ENCODE peak calls at places on chromosomes 1 and 21, in seven cellular contexts. Z is fibroblast of lung, X is hepatocyte, R is IMR-90, C is H9, V is OCI-LY7, H is GM23338. O is an unnamed sample.

GRCh38 chr21:31536138-31536537 is 123.4 kb upstream of the SOD1 start:
- DNase-seq in Z (no peak), X (no peak), R (no peak), C (no peak), V (no peak), H (no peak), O (no peak)

GRCh38 chr1:165254376-165254775 is 102.1 kb downstream of the LMX1A start:
- DNase-seq in Z (no peak), X (no peak), R (no peak), C (no peak), V (no peak), H (no peak), O (no peak)

GRCh38 chr21:30340714-30341573 is 3.5 kb upstream of the KRTAP27-1 start:
- DNase-seq in Z (peak), X (peak), R (peak), C (peak), V (peak), H (peak), O (peak)

GRCh38 chr1:105137543-105138444 is 1388.1 kb downstream of the AMY1C start:
- DNase-seq in Z (no peak), X (peak), R (no peak), C (peak), V (peak), H (peak), O (peak)

GRCh38 chr1:101190441-101190840 is 46.4 kb upstream of the S1PR1 start:
- DNase-seq in Z (peak), X (peak), R (peak), C (no peak), V (no peak), H (no peak), O (no peak)

GRCh38 chr1:75276385-75276784 is 142.2 kb downstream of the LHX8 start:
- DNase-seq in Z (peak), X (no peak), R (no peak), C (no peak), V (no peak), H (no peak), O (no peak)

GRCh38 chr1:155801149-155801548 is 55.9 kb downstream of the GON4L start:
- DNase-seq in Z (peak), X (no peak), R (peak), C (no peak), V (no peak), H (no peak), O (no peak)

GRCh38 chr1:236472850-236473788 is 50.7 kb upstream of the LGALS8 start:
- DNase-seq in Z (no peak), X (no peak), R (no peak), C (no peak), V (no peak), H (no peak), O (no peak)

GRCh38 chr1:95582191-95582590 is 348.2 kb downstream of the RWDD3 start:
- DNase-seq in Z (no peak), X (no peak), R (no peak), C (no peak), V (no peak), H (no peak), O (no peak)

GRCh38 chr1:223531742-223532341 is 133.7 kb downstream of the CAPN8 start:
- DNase-seq in Z (peak), X (peak), R (peak), C (peak), V (peak), H (peak), O (peak)

GRCh38 chr1:25536124-25536523 is 7.3 kb upstream of the LDLRAP1 start:
- DNase-seq in Z (no peak), X (no peak), R (no peak), C (no peak), V (no peak), H (no peak), O (no peak)

GRCh38 chr1:229006121-229006870 is 264.6 kb upstream of the RAB4A start:
- DNase-seq in Z (peak), X (no peak), R (no peak), C (no peak), V (no peak), H (no peak), O (no peak)

GRCh38 chr1:209202826-209203439 is 380.6 kb upstream of the CAMK1G start:
- DNase-seq in Z (peak), X (peak), R (peak), C (no peak), V (peak), H (peak), O (peak)
- TF ChIP-seq CTCF in Z (peak), X (peak), R (peak), C (peak), V (peak), H (peak), O (peak)

GRCh38 chr1:231872461-231872910 is 245.9 kb downstream of the DISC1 start:
- DNase-seq in Z (peak), X (no peak), R (peak), C (no peak), V (no peak), H (no peak), O (no peak)
- H2AFZ ChIP-seq in Z (no peak), X (no peak), R (no peak), C (no peak), V (no peak), H (no peak), O (no peak)

GRCh38 chr1:145729661-145730436 is 10.6 kb downstream of the CD160 start:
- DNase-seq in Z (no peak), X (no peak), R (no peak), C (no peak), V (no peak), H (no peak), O (no peak)
- TF ChIP-seq CTCF in Z (no peak), X (no peak), R (no peak), C (no peak), V (no peak), H (no peak), O (no peak)

DNA sequence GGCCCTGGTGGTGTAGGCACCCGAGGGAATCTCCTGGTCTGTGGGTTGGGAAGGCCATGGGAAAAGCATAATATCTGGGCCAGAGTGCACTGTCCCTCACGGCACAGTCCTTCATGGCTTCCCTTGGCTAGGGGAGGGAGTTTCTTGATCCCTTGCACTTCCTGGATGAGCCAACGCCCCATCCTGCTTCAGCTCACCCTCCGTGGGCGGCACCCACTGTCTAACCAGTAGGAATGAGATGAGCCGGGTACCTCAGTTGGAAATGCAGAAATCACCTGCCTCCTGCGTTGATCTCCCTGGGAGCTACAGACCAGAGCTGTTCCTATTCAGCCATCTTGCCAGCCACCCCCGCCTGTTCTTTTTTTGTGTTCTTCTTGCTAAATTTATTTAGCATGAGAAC is 134.4 kb downstream of the LEPR start:
- DNase-seq in Z (no peak), X (no peak), R (no peak), C (no peak), V (no peak), H (no peak), O (no peak)
- H2AFZ ChIP-seq in Z (no peak), X (no peak), R (no peak), C (no peak), V (no peak), H (no peak), O (no peak)

GRCh38 chr1:170126691-170127090 is 19.1 kb upstream of the NTMT2 start:
- DNase-seq in Z (peak), X (peak), R (peak), C (peak), V (no peak), H (peak), O (no peak)
- TF ChIP-seq CTCF in Z (peak), X (no peak), R (peak), C (peak), V (no peak), H (no peak), O (no peak)

GRCh38 chr1:183234660-183235476 is 48.8 kb downstream of the LAMC2 start:
- DNase-seq in Z (peak), X (peak), R (peak), C (peak), V (peak), H (peak), O (peak)
- H2AFZ ChIP-seq in Z (peak), X (peak), R (peak), C (peak), V (no peak), H (peak), O (no peak)

GRCh38 chr1:156860113-156860638 is 489 bp upstream of the NTRK1 start:
- DNase-seq in Z (peak), X (peak), R (peak), C (peak), V (peak), H (peak), O (peak)

GRCh38 chr1:156860639-156861423 is at the start of gene NTRK1:
- DNase-seq in Z (peak), X (peak), R (no peak), C (peak), V (peak), H (peak), O (peak)

GRCh38 chr1:156864796-156865195 is 4.1 kb downstream of the NTRK1 start:
- DNase-seq in Z (no peak), X (no peak), R (no peak), C (no peak), V (no peak), H (no peak), O (no peak)

GRCh38 chr1:156865258-156865657 is 4.6 kb downstream of the NTRK1 start:
- DNase-seq in Z (no peak), X (no peak), R (no peak), C (no peak), V (no peak), H (no peak), O (no peak)

DNA sequence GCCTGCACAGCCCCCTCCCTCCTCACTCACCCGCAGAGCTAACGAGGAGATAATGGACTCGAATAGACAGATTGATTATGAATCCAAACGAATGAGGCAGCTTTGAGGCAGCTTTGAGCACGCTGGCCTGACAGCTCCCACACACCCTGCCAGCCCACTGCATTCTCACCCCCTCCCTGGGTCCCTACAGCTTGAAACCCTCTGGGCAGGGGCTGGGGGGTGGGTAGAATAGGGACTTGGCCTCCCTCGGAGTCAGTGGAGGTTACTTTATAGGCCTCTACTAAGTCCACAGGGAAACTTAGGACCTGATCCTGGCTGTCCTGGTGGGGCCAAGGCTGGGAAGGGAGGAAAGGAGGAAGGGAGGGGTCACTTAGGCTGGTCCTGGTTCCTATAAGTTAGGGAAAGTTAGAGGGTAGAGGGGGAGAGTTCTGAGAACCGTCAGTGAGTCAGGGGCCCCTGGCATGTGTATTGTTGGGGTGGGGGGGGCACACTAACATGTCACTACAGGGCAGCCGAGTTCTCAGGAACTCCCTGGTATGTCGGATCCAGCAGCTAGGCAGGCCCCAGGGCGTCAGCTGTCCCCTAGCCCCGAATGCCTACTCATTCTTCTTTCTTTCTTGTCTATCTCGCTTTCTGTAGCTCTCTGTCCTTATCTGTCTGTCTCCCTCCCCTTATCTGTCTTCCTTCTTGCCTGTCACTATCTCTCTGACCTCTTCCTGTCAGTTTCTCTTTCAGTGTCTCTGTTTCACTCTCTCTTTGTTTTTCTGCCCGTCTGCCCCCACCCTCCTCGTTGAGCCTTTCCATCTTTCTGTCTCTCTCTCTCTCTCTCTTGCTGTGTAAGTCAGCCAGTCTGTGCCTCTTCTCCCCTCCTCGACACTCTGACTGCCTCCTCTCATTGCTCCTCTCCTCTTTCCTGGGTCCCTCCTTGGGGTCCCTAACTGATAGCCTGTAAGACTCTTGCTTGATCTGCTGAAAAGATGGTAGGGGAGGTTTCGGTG is 2.2 kb downstream of the NTRK1 start:
- DNase-seq in Z (no peak), X (no peak), R (no peak), C (no peak), V (no peak), H (no peak), O (no peak)
- TF ChIP-seq CTCF in Z (no peak), X (no peak), R (no peak), C (no peak), V (no peak), H (no peak), O (no peak)

GRCh38 chr21:23398726-23399125 is 2208.6 kb downstream of the MRPL39 start:
- DNase-seq in Z (no peak), X (no peak), R (no peak), C (no peak), V (no peak), H (no peak), O (no peak)
- H2AFZ ChIP-seq in Z (no peak), X (no peak), R (no peak), C (no peak), V (no peak), H (no peak), O (no peak)

O was measured in DND-41.